ENCODE peak calls at places on chromosomes 4 and X, in five cellular contexts. N, G, I, R and F are unnamed samples.

GRCh38 chrX:23660766-23661132 is 6.5 kb upstream of the PRDX4 start:
- DNase-seq in N (no peak), G (no peak), I (no peak), R (no peak), F (no peak)

GRCh38 chr4:116362603-116363002 is 722.8 kb downstream of the TRAM1L1 start:
- DNase-seq in N (no peak), G (no peak), I (no peak), R (no peak), F (no peak)

GRCh38 chr4:10033191-10033881 is 12.0 kb upstream of the SLC2A9 start:
- DNase-seq in N (no peak), G (no peak), I (peak), R (no peak), F (no peak)

GRCh38 chr4:1085404-1085799 is 28.0 kb downstream of the RNF212 start:
- DNase-seq in N (no peak), G (no peak), I (no peak), R (no peak), F (no peak)

GRCh38 chr4:15719506-15719905 is 16.6 kb downstream of the BST1 start:
- DNase-seq in N (no peak), G (no peak), I (no peak), R (no peak), F (no peak)

GRCh38 chrX:129831486-129831885 is 12.2 kb downstream of the ZDHHC9 start:
- DNase-seq in N (no peak), G (no peak), I (no peak), R (no peak), F (no peak)

GRCh38 chr4:81606796-81607550 is 135.3 kb upstream of the RASGEF1B start:
- DNase-seq in N (no peak), G (no peak), I (peak), R (no peak), F (no peak)

GRCh38 chrX:53223068-53223693 is 1.8 kb downstream of the KDM5C start:
- DNase-seq in N (no peak), G (peak), I (no peak), R (no peak), F (no peak)

GRCh38 chr4:138192113-138192512 is 50.0 kb downstream of the SLC7A11 start:
- DNase-seq in N (no peak), G (no peak), I (peak), R (no peak), F (no peak)

GRCh38 chr4:190020790-190021717 is 6.0 kb downstream of the FRG2 start:
- DNase-seq in N (peak), G (no peak), I (peak), R (peak), F (no peak)

GRCh38 chr4:89897867-89898266 is 3.2 kb downstream of the MMRN1 start:
- DNase-seq in N (no peak), G (no peak), I (no peak), R (no peak), F (no peak)

GRCh38 chr4:141180991-141181760 is 39.5 kb upstream of the ZNF330 start:
- DNase-seq in N (no peak), G (no peak), I (peak), R (no peak), F (peak)

GRCh38 chr4:180253419-180253818 is 1989.8 kb upstream of the TENM3 start:
- DNase-seq in N (no peak), G (no peak), I (no peak), R (no peak), F (no peak)

GRCh38 chrX:141142946-141143345 is 34.0 kb downstream of the LDOC1 start:
- DNase-seq in N (no peak), G (no peak), I (no peak), R (no peak), F (no peak)

GRCh38 chr4:16334641-16335040 is 108.4 kb upstream of the TAPT1 start:
- DNase-seq in N (no peak), G (no peak), I (no peak), R (no peak), F (no peak)

GRCh38 chr4:185013715-185014114 is 4.6 kb upstream of the HELT start:
- DNase-seq in N (no peak), G (peak), I (no peak), R (no peak), F (no peak)

GRCh38 chr4:101126044-101126443 is 221.3 kb downstream of the PPP3CA start:
- DNase-seq in N (no peak), G (no peak), I (no peak), R (no peak), F (no peak)

GRCh38 chr4:94758141-94758699 is 465 bp downstream of the BMPR1B start:
- DNase-seq in N (no peak), G (no peak), I (no peak), R (peak), F (no peak)

GRCh38 chr4:62601737-62602136 is 1401.6 kb downstream of the ADGRL3 start:
- DNase-seq in N (no peak), G (no peak), I (no peak), R (no peak), F (no peak)

GRCh38 chr4:38111717-38112116 is 151.5 kb downstream of the PTTG2 start:
- DNase-seq in N (no peak), G (no peak), I (no peak), R (no peak), F (no peak)

GRCh38 chr4:3469386-3470243 is 6.5 kb downstream of the DOK7 start:
- DNase-seq in N (no peak), G (no peak), I (no peak), R (no peak), F (no peak)

GRCh38 chr4:110769578-110769977 is 146.7 kb upstream of the PITX2 start:
- DNase-seq in N (no peak), G (no peak), I (peak), R (no peak), F (peak)

GRCh38 chr4:147735413-147736301 is 3.8 kb downstream of the ARHGAP10 start:
- DNase-seq in N (no peak), G (no peak), I (no peak), R (no peak), F (no peak)

GRCh38 chr4:183599284-183599683 is 59.7 kb downstream of the RWDD4 start:
- DNase-seq in N (no peak), G (no peak), I (no peak), R (no peak), F (no peak)

GRCh38 chr4:186932631-186933150 is 209.0 kb upstream of the FAT1 start:
- DNase-seq in N (no peak), G (no peak), I (peak), R (no peak), F (no peak)

GRCh38 chr4:69239777-69240176 is 25.2 kb upstream of the UGT2B11 start:
- DNase-seq in N (no peak), G (no peak), I (peak), R (no peak), F (no peak)

GRCh38 chrX:77493677-77494553 is 46.7 kb downstream of the FGF16 start:
- DNase-seq in N (no peak), G (no peak), I (peak), R (no peak), F (no peak)

GRCh38 chrX:21840199-21840557 is 761 bp downstream of the MBTPS2 start:
- DNase-seq in N (no peak), G (no peak), I (peak), R (no peak), F (no peak)

GRCh38 chr4:146585761-146586333 is 52.8 kb upstream of the POU4F2 start:
- DNase-seq in N (no peak), G (no peak), I (peak), R (no peak), F (peak)

GRCh38 chr4:55438314-55438713 is 42.6 kb downstream of the TMEM165 start:
- DNase-seq in N (no peak), G (no peak), I (no peak), R (no peak), F (no peak)

GRCh38 chr4:89245459-89245858 is 62.1 kb downstream of the GPRIN3 start:
- DNase-seq in N (no peak), G (no peak), I (no peak), R (peak), F (no peak)

GRCh38 chr4:43330288-43330687 is 437.8 kb downstream of the GRXCR1 start:
- DNase-seq in N (no peak), G (no peak), I (peak), R (no peak), F (no peak)

GRCh38 chr4:94453534-94453963 is 1.8 kb downstream of the PDLIM5 start:
- DNase-seq in N (no peak), G (no peak), I (peak), R (no peak), F (no peak)

GRCh38 chrX:123425904-123426303 is 241.8 kb downstream of the GRIA3 start:
- DNase-seq in N (no peak), G (no peak), I (no peak), R (peak), F (no peak)

GRCh38 chr4:75007891-75008290 is 75.0 kb downstream of the PARM1 start:
- DNase-seq in N (no peak), G (no peak), I (no peak), R (no peak), F (no peak)

GRCh38 chrX:42096262-42096939 is 173.0 kb upstream of the CASK start:
- DNase-seq in N (no peak), G (no peak), I (peak), R (no peak), F (peak)

GRCh38 chr4:10015140-10015753 is 6.0 kb downstream of the SLC2A9 start:
- DNase-seq in N (no peak), G (peak), I (peak), R (peak), F (no peak)

GRCh38 chr4:104421576-104421975 is 73.1 kb downstream of the CXXC4 start:
- DNase-seq in N (no peak), G (no peak), I (no peak), R (no peak), F (no peak)